ENCODE peak calls at places on chromosomes 11 and 22, in five cellular contexts. D, G, X, U and N are unnamed samples.

GRCh38 chr22:31652911-31653684 is 8.9 kb downstream of the PISD start:
- DNase-seq in D (no peak), G (no peak), X (no peak), U (no peak), N (no peak)

GRCh38 chr22:48880749-48881148 is 946.9 kb downstream of the BRD1 start:
- DNase-seq in D (peak), G (no peak), X (no peak), U (no peak), N (no peak)

GRCh38 chr22:37953062-37953436 is 352 bp downstream of the C22orf23 start:
- DNase-seq in D (no peak), G (no peak), X (no peak), U (no peak), N (no peak)

GRCh38 chr22:20859615-20860014 is 808 bp downstream of the SNAP29 start:
- DNase-seq in D (no peak), G (no peak), X (no peak), U (no peak), N (no peak)

GRCh38 chr22:20268350-20269012 is 363 bp upstream of the RTN4R start:
- DNase-seq in D (peak), G (no peak), X (peak), U (no peak), N (no peak)

GRCh38 chr11:83191986-83192385 is 1.5 kb upstream of the ANKRD42 start:
- DNase-seq in D (no peak), G (no peak), X (no peak), U (no peak), N (no peak)

GRCh38 chr11:42171046-42171445 is 711.6 kb upstream of the LRRC4C start:
- DNase-seq in D (no peak), G (no peak), X (no peak), U (no peak), N (no peak)

GRCh38 chr22:36362819-36363377 is 24.9 kb downstream of the MYH9 start:
- DNase-seq in D (no peak), G (no peak), X (no peak), U (no peak), N (no peak)

GRCh38 chr11:64629796-64630562 is 39.0 kb downstream of the SLC22A12 start:
- DNase-seq in D (no peak), G (no peak), X (peak), U (no peak), N (no peak)

GRCh38 chr22:42343136-42343484 is 72.7 kb upstream of the TCF20 start:
- DNase-seq in D (no peak), G (no peak), X (no peak), U (peak), N (no peak)

GRCh38 chr22:41772645-41773044 is 27.8 kb upstream of the CCDC134 start:
- DNase-seq in D (no peak), G (no peak), X (no peak), U (no peak), N (no peak)

GRCh38 chr11:25244126-25244525 is 747.3 kb downstream of the LUZP2 start:
- DNase-seq in D (no peak), G (no peak), X (no peak), U (no peak), N (no peak)

GRCh38 chr11:76791861-76792260 is 8.7 kb downstream of the TSKU start:
- DNase-seq in D (no peak), G (no peak), X (no peak), U (no peak), N (no peak)

GRCh38 chr11:67409261-67409666 is 5.4 kb downstream of the TBC1D10C start:
- DNase-seq in D (peak), G (peak), X (no peak), U (no peak), N (no peak)

GRCh38 chr11:62116458-62116857 is 7.4 kb upstream of the INCENP start:
- DNase-seq in D (no peak), G (no peak), X (no peak), U (no peak), N (no peak)

GRCh38 chr22:26786398-26786797 is 129.0 kb downstream of the MIAT start:
- DNase-seq in D (no peak), G (no peak), X (no peak), U (no peak), N (no peak)

GRCh38 chr11:70191495-70192140 is 11.5 kb upstream of the FADD start:
- DNase-seq in D (peak), G (no peak), X (peak), U (no peak), N (no peak)

GRCh38 chr11:36363361-36364272 is 67.5 kb downstream of the PRR5L start:
- DNase-seq in D (no peak), G (no peak), X (no peak), U (no peak), N (no peak)

GRCh38 chr22:26852176-26852575 is 194.8 kb downstream of the MIAT start:
- DNase-seq in D (no peak), G (no peak), X (no peak), U (no peak), N (no peak)

GRCh38 chr22:37137903-37138665 is 11.6 kb downstream of the IL2RB start:
- DNase-seq in D (no peak), G (no peak), X (no peak), U (no peak), N (no peak)

GRCh38 chr11:464316-464715 is 14.2 kb downstream of the PTDSS2 start:
- DNase-seq in D (no peak), G (no peak), X (no peak), U (no peak), N (no peak)

GRCh38 chr22:43996170-43996980 is 27.7 kb upstream of the PARVB start:
- DNase-seq in D (peak), G (peak), X (no peak), U (no peak), N (no peak)

GRCh38 chr11:87097582-87097981 is 59.8 kb downstream of the TMEM135 start:
- DNase-seq in D (no peak), G (no peak), X (peak), U (no peak), N (no peak)

GRCh38 chr11:108825381-108825780 is 160.5 kb downstream of the DDX10 start:
- DNase-seq in D (no peak), G (no peak), X (no peak), U (no peak), N (no peak)

GRCh38 chr22:47716890-47717615 is 954.6 kb downstream of the TBC1D22A start:
- DNase-seq in D (no peak), G (no peak), X (no peak), U (no peak), N (no peak)

GRCh38 chr11:107583629-107584195 is 7.2 kb upstream of the ELMOD1 start:
- DNase-seq in D (no peak), G (no peak), X (no peak), U (no peak), N (no peak)

GRCh38 chr11:132472411-132473205 is 1059.7 kb downstream of the OPCML start:
- DNase-seq in D (no peak), G (no peak), X (no peak), U (no peak), N (no peak)

GRCh38 chr22:24431309-24432034 is 4.1 kb downstream of the ADORA2A start:
- DNase-seq in D (no peak), G (no peak), X (no peak), U (no peak), N (no peak)

GRCh38 chr11:19400296-19400695 is 159.6 kb upstream of the E2F8 start:
- DNase-seq in D (no peak), G (no peak), X (no peak), U (no peak), N (no peak)

GRCh38 chr11:77167791-77168190 is 39.7 kb downstream of the MYO7A start:
- DNase-seq in D (no peak), G (no peak), X (no peak), U (no peak), N (no peak)

GRCh38 chr11:37320921-37321320 is 722.9 kb upstream of the RAG2 start:
- DNase-seq in D (no peak), G (no peak), X (no peak), U (no peak), N (no peak)

GRCh38 chr22:22141771-22142591 is 102.6 kb upstream of the VPREB1 start:
- DNase-seq in D (no peak), G (no peak), X (no peak), U (no peak), N (no peak)

GRCh38 chr11:130023204-130023603 is 20.6 kb upstream of the PRDM10 start:
- DNase-seq in D (no peak), G (peak), X (no peak), U (no peak), N (no peak)

GRCh38 chr11:31449040-31449439 is 60.4 kb downstream of the IMMP1L start:
- DNase-seq in D (no peak), G (no peak), X (no peak), U (no peak), N (no peak)